ENCODE peak calls at places on chromosomes 12 and 14, in five cellular contexts. I is WTC11, O is HCT116, U is mesothelial cell of epicardium, W is dorsolateral prefrontal cortex. E is an unnamed sample.

GRCh38 chr12:113003631-113004030 is 25.3 kb downstream of the OAS2 start:
- DNase-seq in U (no peak), O (no peak), W (no peak), I (no peak), E (no peak)

GRCh38 chr12:130286041-130286440 is 51.6 kb upstream of the PIWIL1 start:
- DNase-seq in I (no peak), O (no peak), W (no peak), U (no peak), E (no peak)

GRCh38 chr14:68795602-68796417 is 2.9 kb upstream of the ZFP36L1 start:
- DNase-seq in I (peak), U (peak), O (no peak), W (no peak), E (peak)

GRCh38 chr14:43938588-43939281 is 568.3 kb downstream of the FSCB start:
- DNase-seq in W (no peak), U (no peak), O (no peak), I (no peak), E (no peak)

GRCh38 chr14:91303091-91303923 is 58.8 kb upstream of the GPR68 start:
- DNase-seq in O (peak), I (peak), U (no peak), W (no peak), E (no peak)

GRCh38 chr12:3114671-3115070 is 37.5 kb downstream of the TSPAN9 start:
- DNase-seq in U (no peak), I (no peak), O (no peak), W (no peak), E (no peak)

GRCh38 chr12:14394317-14395058 is 29.0 kb downstream of the ATF7IP start:
- DNase-seq in I (no peak), W (no peak), U (no peak), O (peak), E (no peak)

GRCh38 chr12:11731455-11731854 is 82.0 kb downstream of the ETV6 start:
- DNase-seq in O (no peak), W (no peak), U (no peak), I (no peak), E (no peak)

GRCh38 chr12:18045446-18046001 is 44.5 kb downstream of the RERGL start:
- DNase-seq in W (no peak), I (no peak), U (no peak), O (no peak), E (no peak)

GRCh38 chr12:15536446-15536845 is 214.1 kb downstream of the PTPRO start:
- DNase-seq in W (no peak), U (no peak), O (no peak), I (no peak), E (no peak)

GRCh38 chr14:92607702-92608429 is 94.3 kb downstream of the RIN3 start:
- DNase-seq in W (no peak), U (no peak), O (no peak), I (no peak), E (no peak)

GRCh38 chr14:58455593-58456265 is 28.2 kb downstream of the KIAA0586 start:
- DNase-seq in W (no peak), O (no peak), U (no peak), I (no peak), E (no peak)

GRCh38 chr14:30528119-30528518 is 30.8 kb upstream of the G2E3 start:
- DNase-seq in U (no peak), O (no peak), W (no peak), I (peak), E (no peak)

GRCh38 chr14:30532264-30532663 is 26.7 kb upstream of the G2E3 start:
- DNase-seq in U (no peak), I (no peak), O (no peak), W (no peak), E (no peak)

GRCh38 chr12:52307836-52308806 is 13.1 kb downstream of the KRT83 start:
- DNase-seq in O (peak), I (peak), U (peak), W (peak), E (peak)

GRCh38 chr12:207804-208203 is 6.2 kb downstream of the SLC6A12 start:
- DNase-seq in O (no peak), U (no peak), I (no peak), W (no peak), E (no peak)

GRCh38 chr12:123075591-123076171 is 75.2 kb downstream of the PITPNM2 start:
- DNase-seq in I (peak), U (no peak), O (no peak), W (no peak), E (peak)

GRCh38 chr12:94535614-94535932 is 75.9 kb upstream of the CEP83 start:
- DNase-seq in W (no peak), O (no peak), U (no peak), I (no peak), E (no peak)

GRCh38 chr12:132675753-132676152 is 11.4 kb downstream of the POLE start:
- DNase-seq in I (no peak), O (no peak), W (no peak), U (no peak), E (no peak)

GRCh38 chr12:112711026-112711425 is 80.5 kb upstream of the RPH3A start:
- DNase-seq in W (no peak), I (no peak), U (no peak), O (no peak), E (no peak)

GRCh38 chr14:101369916-101370592 is 191.2 kb upstream of the DIO3 start:
- DNase-seq in I (no peak), U (no peak), W (no peak), O (no peak), E (no peak)

GRCh38 chr12:60539592-60539991 is 943.8 kb downstream of the SLC16A7 start:
- DNase-seq in I (no peak), O (no peak), W (no peak), U (no peak), E (no peak)

GRCh38 chr12:45703942-45704341 is 25.6 kb upstream of the ARID2 start:
- DNase-seq in O (no peak), U (no peak), W (no peak), I (no peak), E (no peak)

GRCh38 chr14:77139540-77140342 is 1.9 kb downstream of the ZDHHC22 start:
- DNase-seq in I (peak), U (no peak), O (peak), W (no peak), E (peak)

GRCh38 chr14:20262642-20263128 is 23.6 kb downstream of the OR11H4 start:
- DNase-seq in I (no peak), O (peak), W (no peak), U (no peak), E (no peak)

GRCh38 chr14:65966188-65966587 is 520.0 kb upstream of the CCDC196 start:
- DNase-seq in O (no peak), I (no peak), W (no peak), U (no peak), E (no peak)

GRCh38 chr14:93800038-93800937 is 12.0 kb upstream of the PRIMA1 start:
- DNase-seq in I (no peak), O (no peak), U (no peak), W (no peak), E (no peak)

GRCh38 chr14:64444984-64445845 is 20.1 kb upstream of the AKAP5 start:
- DNase-seq in I (no peak), U (no peak), W (no peak), O (no peak), E (no peak)

GRCh38 chr14:90799420-90799819 is 16.8 kb downstream of the TTC7B start:
- DNase-seq in I (no peak), W (no peak), O (no peak), U (no peak), E (no peak)

GRCh38 chr12:15001733-15002471 is 29.1 kb downstream of the PDE6H start:
- DNase-seq in W (peak), I (peak), O (no peak), U (no peak), E (no peak)

GRCh38 chr12:13373131-13373530 is 176.6 kb downstream of the EMP1 start:
- DNase-seq in I (no peak), U (no peak), W (no peak), O (no peak), E (no peak)

GRCh38 chr14:26984318-26985177 is 386.7 kb upstream of the NOVA1 start:
- DNase-seq in W (no peak), I (peak), O (peak), U (peak), E (peak)

GRCh38 chr12:97404093-97404492 is 58.5 kb upstream of the RMST start:
- DNase-seq in U (no peak), I (no peak), W (no peak), O (no peak), E (no peak)

GRCh38 chr12:89456565-89456964 is 68.0 kb downstream of the GALNT4 start:
- DNase-seq in U (no peak), I (no peak), W (no peak), O (no peak), E (no peak)

DNA sequence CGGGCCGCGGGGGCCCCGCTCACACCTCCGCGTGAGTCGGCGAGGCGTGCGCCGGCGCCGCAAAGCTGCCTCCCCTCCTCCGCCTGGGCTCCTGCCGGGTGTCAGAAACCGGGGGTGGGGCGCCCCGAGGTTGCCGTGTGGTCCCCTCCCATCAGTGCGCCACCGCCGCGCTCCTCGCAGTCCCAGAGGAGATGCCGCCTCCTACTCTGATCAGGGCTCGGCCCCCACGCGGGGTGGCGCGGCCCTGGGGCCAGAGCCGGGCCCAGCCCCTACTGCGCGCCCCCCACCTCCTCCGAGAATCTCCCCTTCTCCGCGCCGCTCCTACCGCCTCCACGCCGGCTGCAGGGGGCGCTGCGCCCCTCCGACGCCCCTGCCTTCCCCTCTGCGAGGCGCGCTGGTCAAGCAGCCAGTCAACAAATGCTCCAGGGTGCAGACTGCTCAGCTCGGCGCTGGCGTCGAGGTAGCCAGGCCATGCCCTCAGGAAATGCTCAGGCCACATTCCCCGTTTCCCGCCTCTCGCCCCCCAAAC is 467 bp upstream of the JAG2 start:
- DNase-seq in W (no peak), I (peak), U (no peak), O (no peak), E (peak)
- TF ChIP-seq CTCF in W (peak), I (peak), U (peak), O (no peak), E (peak)

GRCh38 chr14:96080571-96080970 is 41.4 kb downstream of the C14orf132 start:
- DNase-seq in W (no peak), I (no peak), U (no peak), O (no peak), E (no peak)

GRCh38 chr14:96083667-96084320 is 44.6 kb downstream of the C14orf132 start:
- DNase-seq in O (no peak), U (no peak), W (no peak), I (no peak), E (no peak)

GRCh38 chr14:96081224-96081623 is 42.1 kb downstream of the C14orf132 start:
- DNase-seq in I (no peak), O (no peak), W (no peak), U (no peak), E (no peak)

GRCh38 chr14:96081767-96082400 is 42.7 kb downstream of the C14orf132 start:
- DNase-seq in W (no peak), O (no peak), I (no peak), U (no peak), E (no peak)

DNA sequence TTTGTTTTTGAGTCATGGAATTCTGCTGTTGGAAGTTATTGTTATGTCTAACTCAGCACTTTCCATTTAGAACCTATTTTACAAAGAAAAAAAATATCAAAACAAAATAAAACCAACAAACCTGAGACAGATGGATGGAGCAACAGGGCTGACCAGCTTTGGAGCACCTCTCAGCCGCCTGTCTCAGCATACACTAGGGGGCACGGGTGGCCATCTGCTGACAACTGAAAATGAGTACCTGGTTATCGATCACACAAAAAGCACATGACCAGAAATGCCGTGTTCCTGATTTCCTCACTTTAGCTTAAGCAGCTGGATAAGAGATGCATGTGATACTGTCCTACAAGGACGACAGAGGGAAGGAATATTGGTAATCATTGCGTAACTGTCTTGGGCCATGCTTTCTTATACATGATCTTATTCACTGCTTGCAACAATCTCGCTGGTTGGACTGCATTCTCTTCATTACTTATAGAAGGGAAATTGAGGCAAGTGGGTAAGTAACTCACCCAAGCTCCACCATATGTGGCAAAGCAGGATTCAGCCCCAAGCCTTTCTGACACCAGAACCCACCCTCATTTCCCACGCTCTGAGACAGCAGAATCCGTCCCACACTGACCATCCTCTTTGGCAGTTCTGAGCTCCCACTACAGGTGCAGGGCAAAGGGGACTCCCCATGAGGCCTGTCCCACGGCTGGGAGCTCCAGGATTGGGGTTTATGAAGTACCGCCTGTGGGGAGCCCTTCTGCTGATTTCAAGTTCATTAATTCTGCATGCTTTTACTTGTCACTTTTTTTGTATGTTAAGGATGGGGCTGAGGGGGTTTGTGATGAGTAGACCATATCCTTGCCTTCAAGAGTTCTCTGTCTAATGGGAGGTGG is 43.5 kb downstream of the C14orf132 start:
- DNase-seq in I (no peak), U (no peak), W (no peak), O (no peak), E (no peak)
- TF ChIP-seq CTCF in I (no peak), U (no peak), W (no peak), O (no peak), E (no peak)

GRCh38 chr14:55111122-55111705 is 17.8 kb upstream of the LGALS3 start:
- DNase-seq in O (no peak), I (no peak), W (no peak), U (no peak), E (no peak)
- TF ChIP-seq CTCF in O (no peak), I (no peak), W (no peak), U (no peak), E (no peak)

GRCh38 chr12:54657048-54657696 is 9.0 kb upstream of the DCD start:
- DNase-seq in U (no peak), I (no peak), O (no peak), W (no peak), E (no peak)
- TF ChIP-seq CTCF in U (no peak), I (no peak), O (no peak), W (no peak), E (no peak)

GRCh38 chr12:53352331-53353258 is 16.4 kb upstream of the SP7 start:
- DNase-seq in W (peak), U (peak), O (peak), I (peak), E (peak)
- TF ChIP-seq CTCF in W (peak), U (peak), O (peak), I (peak), E (peak)

GRCh38 chr12:71009414-71010142 is 89.0 kb upstream of the PTPRR start:
- DNase-seq in W (no peak), O (no peak), I (no peak), U (no peak), E (no peak)

GRCh38 chr12:71010143-71010479 is 89.6 kb upstream of the PTPRR start:
- DNase-seq in I (no peak), O (no peak), W (no peak), U (no peak), E (no peak)

GRCh38 chr12:71018682-71019081 is 98.1 kb upstream of the PTPRR start:
- DNase-seq in O (no peak), U (no peak), I (no peak), W (no peak), E (no peak)

GRCh38 chr12:71011261-71011660 is 90.7 kb upstream of the PTPRR start:
- DNase-seq in U (no peak), I (no peak), W (no peak), O (no peak), E (no peak)

GRCh38 chr12:71014180-71014785 is 93.7 kb upstream of the PTPRR start:
- DNase-seq in U (no peak), O (peak), W (no peak), I (no peak), E (no peak)
- TF ChIP-seq CTCF in U (peak), O (peak), W (peak), I (no peak), E (peak)

E was measured in upper lobe of left lung.